ENCODE peak calls at places on chromosomes 2 and 18, in seven cellular contexts. D is activated T-helper 1 cell treated with Interleukin-2 at 50 U/mL for 16 hours, R is HEK293T, T is mesothelial cell of epicardium, X is cardiac fibroblast, P is left colon, B is ELF-1. A is an unnamed sample.

GRCh38 chr2:128536925-128537620 is 218.4 kb upstream of the HS6ST1 start:
- DNase-seq in R (no peak), D (no peak), B (peak), T (no peak), P (no peak), X (peak), A (peak)

GRCh38 chr2:2184549-2185249 is 146.4 kb downstream of the MYT1L start:
- DNase-seq in P (no peak), X (no peak), B (no peak), T (no peak), D (no peak), R (no peak), A (peak)

GRCh38 chr2:40032650-40033319 is 253.7 kb upstream of the THUMPD2 start:
- DNase-seq in P (no peak), D (no peak), X (peak), T (no peak), B (no peak), R (no peak), A (no peak)

GRCh38 chr18:35038881-35039491 is 2.2 kb upstream of the MAPRE2 start:
- DNase-seq in T (no peak), X (no peak), D (no peak), R (no peak), P (no peak), B (no peak), A (no peak)

GRCh38 chr18:36650906-36651305 is 177.9 kb downstream of the TPGS2 start:
- DNase-seq in T (no peak), R (no peak), B (no peak), P (no peak), X (no peak), D (no peak), A (no peak)

GRCh38 chr2:156486614-156487013 is 50.4 kb downstream of the GPD2 start:
- DNase-seq in X (no peak), R (no peak), T (no peak), D (no peak), B (no peak), P (no peak), A (no peak)

GRCh38 chr18:68177807-68178702 is 536.9 kb downstream of the TMX3 start:
- DNase-seq in P (no peak), R (no peak), B (no peak), X (peak), T (no peak), D (no peak), A (no peak)

GRCh38 chr2:102486941-102487702 is 14.1 kb downstream of the SLC9A4 start:
- DNase-seq in R (no peak), X (no peak), P (no peak), D (no peak), B (no peak), T (no peak), A (no peak)

GRCh38 chr2:4973973-4974372 is 718.2 kb upstream of the SOX11 start:
- DNase-seq in P (no peak), T (no peak), D (no peak), B (no peak), X (no peak), R (no peak), A (no peak)

GRCh38 chr2:16201876-16202642 is 261.7 kb downstream of the MYCN start:
- DNase-seq in P (peak), D (no peak), B (no peak), R (no peak), T (no peak), X (no peak), A (no peak)

A was measured in iPS-NIHi11.